ENCODE peak calls at places on chromosomes 5 and 9, in seven cellular contexts. L is OCI-LY7, H is fibroblast of mammary gland, D is spleen, P is MM.1S, W is aorta, U is psoas muscle. I is an unnamed sample.

GRCh38 chr5:54469655-54470054 is 14.2 kb downstream of the HSPB3 start:
- DNase-seq in L (peak), H (peak), D (no peak), P (peak), W (no peak), U (no peak), I (peak)

GRCh38 chr5:16461782-16462181 is 3.8 kb downstream of the ZNF622 start:
- DNase-seq in L (no peak), H (peak), D (no peak), P (no peak), W (no peak), U (no peak), I (peak)

GRCh38 chr5:96330532-96331140 is 102.4 kb downstream of the PCSK1 start:
- DNase-seq in L (no peak), H (no peak), D (no peak), P (no peak), W (no peak), U (no peak), I (no peak)

GRCh38 chr5:36156124-36156601 is 4.3 kb downstream of the SKP2 start:
- DNase-seq in L (no peak), H (no peak), D (no peak), P (no peak), W (no peak), U (no peak), I (no peak)

GRCh38 chr5:140202610-140203009 is 27.6 kb downstream of the CYSTM1 start:
- DNase-seq in L (no peak), H (no peak), D (no peak), P (no peak), W (no peak), U (no peak), I (no peak)

GRCh38 chr9:89422151-89422918 is 75.6 kb downstream of the SEMA4D start:
- DNase-seq in L (no peak), H (peak), D (peak), P (no peak), W (no peak), U (peak), I (peak)

GRCh38 chr5:142091922-142092321 is 16.7 kb upstream of the NDFIP1 start:
- DNase-seq in L (no peak), H (no peak), D (no peak), P (no peak), W (no peak), U (no peak), I (no peak)

GRCh38 chr5:180658774-180659564 is 9.6 kb upstream of the FLT4 start:
- DNase-seq in L (no peak), H (no peak), D (no peak), P (no peak), W (no peak), U (no peak), I (peak)

GRCh38 chr5:2656186-2656585 is 95.3 kb downstream of the IRX2 start:
- DNase-seq in L (no peak), H (peak), D (no peak), P (no peak), W (peak), U (no peak), I (no peak)

GRCh38 chr9:94900222-94901018 is 173.9 kb downstream of the AOPEP start:
- DNase-seq in L (no peak), H (peak), D (no peak), P (no peak), W (no peak), U (no peak), I (peak)

GRCh38 chr5:92163906-92164305 is 780.8 kb upstream of the ARRDC3 start:
- DNase-seq in L (no peak), H (no peak), D (no peak), P (no peak), W (no peak), U (no peak), I (no peak)

GRCh38 chr9:111945216-111945615 is 48.6 kb downstream of the UGCG start:
- DNase-seq in L (no peak), H (no peak), D (no peak), P (peak), W (no peak), U (no peak), I (peak)

GRCh38 chr5:62475072-62475471 is 62.5 kb downstream of the IPO11 start:
- DNase-seq in L (no peak), H (peak), D (no peak), P (no peak), W (peak), U (peak), I (no peak)

GRCh38 chr9:93549636-93550035 is 26.7 kb upstream of the PHF2 start:
- DNase-seq in L (no peak), H (no peak), D (no peak), P (no peak), W (no peak), U (no peak), I (no peak)

DNA sequence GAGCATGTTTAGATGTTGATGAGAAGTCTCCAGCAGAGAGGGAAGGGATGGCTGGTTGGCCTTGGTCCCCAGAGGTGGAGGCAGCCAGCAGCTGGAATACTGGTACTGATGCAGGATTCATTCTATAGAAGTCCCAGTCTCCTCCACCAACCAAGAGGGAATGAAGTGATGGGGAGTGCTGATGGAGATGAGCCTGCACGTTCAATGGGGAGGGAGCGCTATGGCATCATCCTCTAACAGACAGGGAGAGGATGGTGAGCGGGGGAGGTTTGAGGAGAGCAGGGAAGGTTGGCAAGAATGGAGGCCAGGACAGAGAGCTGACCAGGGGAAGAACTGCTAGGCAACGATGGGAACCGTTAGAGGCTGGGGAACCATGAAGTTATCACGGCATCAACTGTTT is 159.8 kb upstream of the MVB12B start:
- DNase-seq in L (no peak), H (no peak), D (peak), P (no peak), W (no peak), U (no peak), I (no peak)
- H3K4me3 ChIP-seq in L (no peak), H (no peak), D (no peak), P (no peak), W (no peak), U (no peak), I (no peak)

GRCh38 chr5:151923865-151924264 is 786 bp downstream of the GLRA1 start:
- DNase-seq in L (no peak), H (no peak), D (no peak), P (no peak), W (no peak), U (no peak), I (peak)
- H3K4me3 ChIP-seq in L (no peak), H (no peak), D (no peak), P (no peak), W (no peak), U (no peak), I (no peak)

DNA sequence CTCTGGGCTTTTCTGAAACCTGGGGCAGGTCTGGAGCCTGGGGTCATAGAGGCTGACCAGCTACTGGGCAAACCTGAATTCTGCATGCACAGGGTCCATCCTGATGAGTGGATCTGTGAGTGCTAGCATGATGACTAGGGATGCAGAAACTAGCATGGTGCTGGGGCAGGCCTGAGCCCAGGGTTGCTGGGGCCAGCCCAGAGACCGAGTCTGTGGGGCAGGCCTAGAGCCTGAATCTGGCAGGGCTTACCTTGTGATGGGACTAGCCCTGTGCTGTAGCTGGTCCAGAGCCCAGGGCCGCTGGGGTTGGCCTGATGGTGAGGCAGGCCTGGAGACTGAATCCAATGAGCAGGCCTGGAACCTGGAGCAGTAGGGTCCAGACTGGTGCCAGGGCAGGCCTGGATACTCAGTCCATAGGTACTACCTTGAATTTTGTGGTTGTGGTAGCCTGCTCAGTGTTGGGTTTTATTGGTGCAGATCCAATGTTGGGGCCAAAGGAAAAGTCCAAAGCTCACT is 313.5 kb downstream of the TLR4 start:
- DNase-seq in L (no peak), H (no peak), D (no peak), P (no peak), W (no peak), U (peak), I (no peak)
- H3K4me3 ChIP-seq in L (no peak), H (no peak), D (no peak), P (no peak), W (no peak), U (no peak), I (no peak)

GRCh38 chr9:129964901-129965734 is 77.9 kb downstream of the FNBP1 start:
- DNase-seq in L (no peak), H (peak), D (no peak), P (no peak), W (no peak), U (no peak), I (peak)
- H3K4me3 ChIP-seq in L (no peak), H (no peak), D (no peak), P (no peak), W (no peak), U (no peak), I (no peak)

GRCh38 chr9:124813041-124813440 is 36.1 kb downstream of the OLFML2A start:
- DNase-seq in L (no peak), H (no peak), D (no peak), P (no peak), W (no peak), U (no peak), I (no peak)
- H3K4me3 ChIP-seq in L (no peak), H (no peak), D (no peak), P (no peak), W (no peak), U (no peak), I (peak)

DNA sequence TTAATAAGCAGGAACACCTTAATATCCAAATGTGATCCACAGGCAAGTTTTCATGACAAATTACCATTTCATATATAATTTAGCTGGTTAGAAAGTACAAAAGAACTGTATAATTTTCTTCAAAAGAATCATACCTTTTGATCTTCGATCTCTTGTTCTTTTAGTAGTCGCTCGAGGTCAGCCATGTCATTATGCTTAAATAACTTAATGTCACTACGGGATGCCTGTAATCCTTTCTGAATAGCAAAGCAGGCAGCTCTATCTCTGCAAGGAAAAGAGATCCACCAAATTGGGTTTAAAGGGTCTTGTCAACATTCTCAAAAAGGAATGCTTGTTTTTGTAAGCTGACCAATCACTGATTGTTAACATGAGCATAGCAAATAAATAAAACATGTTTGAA is 56.2 kb downstream of the SPTLC1 start:
- DNase-seq in L (no peak), H (no peak), D (no peak), P (no peak), W (no peak), U (no peak), I (no peak)
- H3K4me3 ChIP-seq in L (no peak), H (no peak), D (no peak), P (no peak), W (no peak), U (no peak), I (no peak)

GRCh38 chr5:172763120-172763464 is 7.9 kb downstream of the DUSP1 start:
- DNase-seq in L (no peak), H (no peak), D (peak), P (no peak), W (no peak), U (no peak), I (no peak)

GRCh38 chr5:172766287-172767104 is 4.5 kb downstream of the DUSP1 start:
- DNase-seq in L (no peak), H (peak), D (no peak), P (no peak), W (peak), U (peak), I (peak)

GRCh38 chr5:172764861-172765765 is 5.9 kb downstream of the DUSP1 start:
- DNase-seq in L (peak), H (peak), D (peak), P (peak), W (peak), U (peak), I (peak)

GRCh38 chr5:172768098-172768572 is 2.9 kb downstream of the DUSP1 start:
- DNase-seq in L (no peak), H (peak), D (no peak), P (no peak), W (no peak), U (no peak), I (no peak)

DNA sequence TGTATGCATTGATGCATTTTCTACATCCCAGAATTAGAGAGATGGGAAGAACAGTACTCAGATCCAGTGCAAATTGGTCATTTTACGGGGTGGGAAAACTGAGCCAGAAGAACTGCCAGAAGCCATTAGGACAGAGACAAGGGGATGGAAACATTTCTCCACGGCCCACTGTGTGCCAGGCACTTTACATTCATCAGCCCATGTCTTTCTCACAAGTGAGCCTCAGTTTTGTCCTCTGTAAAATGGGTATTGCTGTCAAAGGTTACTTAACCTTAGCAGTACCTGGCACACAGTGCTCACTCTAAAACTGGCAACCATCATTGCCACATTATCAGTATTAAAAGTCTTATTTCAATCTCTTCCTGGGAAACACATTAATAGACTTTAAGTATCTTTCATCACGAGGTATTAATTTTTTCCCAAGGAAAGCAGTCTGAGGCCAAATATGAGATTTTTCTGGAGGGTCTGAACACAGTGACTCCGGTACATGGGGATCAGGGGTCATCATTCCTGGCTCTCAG is 5.2 kb downstream of the DUSP1 start:
- DNase-seq in L (no peak), H (peak), D (no peak), P (no peak), W (no peak), U (peak), I (no peak)
- H3K4me3 ChIP-seq in L (peak), H (no peak), D (peak), P (peak), W (no peak), U (peak), I (peak)

GRCh38 chr5:176416965-176417364 is 626 bp upstream of the CLTB start:
- DNase-seq in L (no peak), H (no peak), D (no peak), P (no peak), W (no peak), U (no peak), I (no peak)
- H3K4me3 ChIP-seq in L (peak), H (no peak), D (peak), P (peak), W (no peak), U (peak), I (peak)